ENCODE peak calls at places on chromosome 11, in nine cellular contexts. H is psoas muscle, M is upper lobe of right lung, B is transverse colon, T is neural progenitor cell, G is fibroblast of lung, U is body of pancreas, O is HCT116, J is cardiac muscle cell. K is an unnamed sample.

GRCh38 chr11:135027461-135027860 is 615.4 kb upstream of the B3GAT1 start:
- DNase-seq in H (no peak), M (no peak), B (peak; percentile 11), T (peak; percentile 82), G (peak; percentile 42), U (no peak), O (no peak), J (peak; percentile 87), K (peak; percentile 74)

GRCh38 chr11:108122166-108122628 is 830 bp downstream of the ACAT1 start:
- DNase-seq in H (no peak), M (no peak), B (peak; percentile 51), T (peak; percentile 31), G (peak; percentile 33), U (peak; percentile 35), O (no peak), J (no peak), K (no peak)

GRCh38 chr11:116424615-116425261 is 348.0 kb downstream of the BUD13 start:
- DNase-seq in H (no peak), M (no peak), B (no peak), T (no peak), G (no peak), U (no peak), O (no peak), J (peak; percentile 20), K (no peak)

GRCh38 chr11:9639985-9640384 is 23.9 kb upstream of the SWAP70 start:
- DNase-seq in H (no peak), M (no peak), B (no peak), T (no peak), G (no peak), U (no peak), O (no peak), J (no peak), K (no peak)

GRCh38 chr11:59283825-59284772 is 71.4 kb upstream of the MPEG1 start:
- DNase-seq in H (no peak), M (no peak), B (peak; percentile 45), T (peak; percentile 59), G (peak; percentile 23), U (peak; percentile 49), O (peak; percentile 29), J (peak; percentile 60), K (peak; percentile 64)

GRCh38 chr11:92894197-92894596 is 75.3 kb upstream of the MTNR1B start:
- DNase-seq in H (no peak), M (no peak), B (no peak), T (no peak), G (peak; percentile 79), U (no peak), O (no peak), J (no peak), K (no peak)

GRCh38 chr11:116427903-116428637 is 344.7 kb downstream of the BUD13 start:
- DNase-seq in H (no peak), M (no peak), B (no peak), T (peak; percentile 32), G (peak; percentile 14), U (no peak), O (no peak), J (peak; percentile 64), K (peak; percentile 51)

GRCh38 chr11:45934580-45935318 is 12.3 kb downstream of the LARGE2 start:
- DNase-seq in H (no peak), M (no peak), B (no peak), T (no peak), G (no peak), U (peak; percentile 42), O (no peak), J (peak; percentile 41), K (no peak)

GRCh38 chr11:856397-856796 is 13.7 kb downstream of the TSPAN4 start:
- DNase-seq in H (no peak), M (no peak), B (no peak), T (no peak), G (no peak), U (no peak), O (no peak), J (no peak), K (no peak)

GRCh38 chr11:75924966-75925784 is 110.2 kb downstream of the UVRAG start:
- DNase-seq in H (peak; percentile 26), M (no peak), B (no peak), T (peak; percentile 42), G (peak; percentile 53), U (no peak), O (no peak), J (no peak), K (no peak)
- H3K4me1 ChIP-seq in H (peaks cover 9% of the 10 kb centered on the region), M (no peaks in the 10 kb centered on the region), B (peaks cover 22% of the 10 kb centered on the region), T (peaks cover 17% of the 10 kb centered on the region), G (peaks cover 2% of the 10 kb centered on the region), U (peaks cover 11% of the 10 kb centered on the region), O (no peaks in the 10 kb centered on the region), J (no peaks in the 10 kb centered on the region), K (peaks cover 8% of the 10 kb centered on the region)

GRCh38 chr11:73358071-73358470 is 18.1 kb upstream of the RELT start:
- DNase-seq in H (no peak), M (no peak), B (no peak), T (no peak), G (peak; percentile 42), U (no peak), O (no peak), J (no peak), K (no peak)

GRCh38 chr11:73360743-73361369 is 15.3 kb upstream of the RELT start:
- DNase-seq in H (no peak), M (no peak), B (no peak), T (no peak), G (no peak), U (no peak), O (no peak), J (no peak), K (no peak)

GRCh38 chr11:73359341-73359740 is 16.9 kb upstream of the RELT start:
- DNase-seq in H (peak; percentile 85), M (no peak), B (no peak), T (no peak), G (no peak), U (peak; percentile 39), O (no peak), J (no peak), K (no peak)

GRCh38 chr11:73359930-73360742 is 16.1 kb upstream of the RELT start:
- DNase-seq in H (peak; percentile 83), M (no peak), B (no peak), T (peak; percentile 62), G (peak; percentile 39), U (no peak), O (no peak), J (peak; percentile 55), K (no peak)

DNA sequence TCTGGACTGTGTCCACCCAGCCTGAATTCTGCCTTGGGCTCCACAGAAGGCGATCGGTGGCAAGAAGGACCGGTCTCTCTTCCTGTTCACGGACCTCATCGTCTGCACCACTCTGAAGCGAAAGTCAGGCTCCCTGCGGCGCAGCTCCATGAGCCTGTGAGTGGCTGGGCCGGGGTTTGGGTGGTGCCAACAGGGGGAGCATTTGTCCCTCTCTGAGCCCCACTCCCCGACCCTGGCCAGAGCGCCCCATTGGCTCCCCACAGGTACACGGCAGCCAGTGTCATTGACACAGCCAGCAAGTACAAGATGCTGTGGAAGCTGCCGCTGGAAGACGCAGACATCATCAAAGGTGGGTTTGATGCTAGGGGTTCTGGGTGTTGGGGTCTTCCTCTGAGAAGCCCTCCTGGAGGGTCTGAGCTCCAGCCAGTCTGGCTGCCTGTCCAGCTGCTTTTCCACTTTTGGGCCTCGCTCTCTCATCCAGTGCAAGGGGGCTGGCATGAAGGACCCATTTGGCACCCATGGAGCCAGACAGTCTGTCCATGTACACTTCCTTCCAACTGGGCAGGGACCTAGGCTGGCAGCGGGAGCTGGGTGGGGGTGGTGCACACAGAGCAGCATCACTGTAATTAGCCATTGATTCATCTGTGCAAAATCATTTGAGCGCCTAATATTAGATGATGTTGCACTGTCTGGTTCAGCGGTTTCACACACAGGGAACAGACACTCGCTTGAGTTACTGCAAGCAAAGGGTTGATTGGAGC is 19.0 kb upstream of the RELT start:
- DNase-seq in H (no peak), M (no peak), B (no peak), T (no peak), G (no peak), U (no peak), O (no peak), J (no peak), K (no peak)
- TF ChIP-seq CTCF in H (no peak), M (no peak), B (no peak), T (no peak), G (no peak), U (no peak), O (no peak), J (no peak), K (no peak)

GRCh38 chr11:69062169-69062855 is 13.6 kb downstream of the TPCN2 start:
- DNase-seq in H (no peak), M (no peak), B (no peak), T (no peak), G (no peak), U (no peak), O (no peak), J (no peak), K (no peak)

GRCh38 chr11:69061713-69062053 is 13.0 kb downstream of the TPCN2 start:
- DNase-seq in H (no peak), M (no peak), B (no peak), T (no peak), G (no peak), U (no peak), O (no peak), J (no peak), K (no peak)

GRCh38 chr11:69064394-69064957 is 15.7 kb downstream of the TPCN2 start:
- DNase-seq in H (no peak), M (no peak), B (no peak), T (no peak), G (no peak), U (no peak), O (no peak), J (no peak), K (no peak)

GRCh38 chr11:69063671-69064260 is 15.0 kb downstream of the TPCN2 start:
- DNase-seq in H (peak; percentile 25), M (no peak), B (no peak), T (no peak), G (no peak), U (no peak), O (no peak), J (no peak), K (no peak)

GRCh38 chr11:69062873-69063665 is 14.3 kb downstream of the TPCN2 start:
- DNase-seq in H (no peak), M (no peak), B (no peak), T (no peak), G (no peak), U (no peak), O (no peak), J (no peak), K (no peak)
- H3K36me3 ChIP-seq in H (peaks cover 29% of the 10 kb centered on the region), M (peaks cover 15% of the 10 kb centered on the region), B (no peaks in the 10 kb centered on the region), T (no peaks in the 10 kb centered on the region), G (peaks cover 3% of the 10 kb centered on the region), U (no peaks in the 10 kb centered on the region), O (no peaks in the 10 kb centered on the region), J (peaks cover 7% of the 10 kb centered on the region), K (no peaks in the 10 kb centered on the region)

DNA sequence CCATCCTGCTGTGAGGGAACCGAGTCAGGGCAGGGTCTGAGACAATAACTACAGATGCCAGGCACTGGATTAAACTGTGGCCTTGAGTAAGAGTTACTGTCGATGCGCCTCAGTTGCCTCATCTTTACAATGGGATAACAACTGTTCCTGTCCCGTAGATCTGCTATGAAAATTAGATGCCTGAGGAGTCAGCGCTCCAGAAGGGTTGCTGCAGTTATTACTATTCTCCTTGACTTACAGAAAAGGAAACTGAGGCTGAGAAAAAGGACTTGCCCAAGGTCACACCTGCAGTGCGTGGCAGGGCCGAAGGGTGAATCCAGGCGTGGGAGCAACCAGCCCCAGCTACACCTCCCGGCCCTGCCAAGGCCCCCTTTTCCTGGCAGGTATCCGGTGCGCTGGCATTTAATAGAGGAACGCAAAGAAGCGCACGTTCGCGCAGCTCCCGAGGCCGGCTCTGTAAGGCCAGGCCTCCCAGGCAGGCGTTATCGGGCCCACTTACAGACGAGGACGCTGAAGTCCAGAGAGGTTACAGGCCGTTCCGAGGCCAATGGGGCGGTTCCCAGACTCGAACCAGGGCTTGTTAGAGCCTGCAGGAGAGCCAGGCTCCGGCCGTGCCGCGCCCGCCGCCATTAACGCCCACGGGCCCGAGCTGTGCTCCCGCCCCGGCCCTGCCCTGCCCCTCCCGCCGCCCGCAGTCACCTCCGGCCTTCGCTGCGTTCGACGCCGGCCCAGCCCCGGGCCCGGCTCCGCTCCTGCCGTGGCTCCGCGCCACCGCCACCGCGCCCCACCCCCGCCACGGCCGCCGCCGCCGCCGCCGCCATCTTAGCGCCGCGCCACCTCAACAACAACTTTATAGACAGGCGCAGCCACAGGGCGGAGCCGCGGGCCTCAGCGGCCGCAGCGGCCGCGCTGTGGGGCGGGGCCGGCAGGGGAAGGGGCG is at the start of gene C11orf68:
- DNase-seq in H (no peak), M (no peak), B (no peak), T (no peak), G (no peak), U (no peak), O (no peak), J (peak; percentile 63), K (no peak)
- H3K4me1 ChIP-seq in H (peaks cover 43% of the 10 kb centered on the region), M (peaks cover 48% of the 10 kb centered on the region), B (peaks cover 45% of the 10 kb centered on the region), T (peaks cover 10% of the 10 kb centered on the region), G (peaks cover 42% of the 10 kb centered on the region), U (peaks cover 49% of the 10 kb centered on the region), O (peaks cover 60% of the 10 kb centered on the region), J (peaks cover 4% of the 10 kb centered on the region), K (peaks cover 36% of the 10 kb centered on the region)

K was measured in mucosa of descending colon.